ENCODE peak calls at places on chromosomes 11 and 22, in nine cellular contexts. G is activated CD8-positive, alpha-beta T cell treated with anti-CD3 and anti-CD28 coated beads, Interleukin-2, amount 10 ng/mL, durations not matched to agents 7 days and 5 days; T is left ventricle myocardium superior; E is NCI-H2171 treated with DMSO at 0.1 percent for 48 hours; C is progenitor cell of endocrine pancreas; M is hypothalamus; B is activated CD4-positive, alpha-beta T cell treated with anti-CD3 and anti-CD28 coated beads for 1 hour; J is cardiac fibroblast; L is body of pancreas. S is an unnamed sample.
A peak's percentile ranks its signal among the peaks of the same experiment; 100 is the strongest.

GRCh38 chr11:64241175-64241429 is 207 bp downstream of the FKBP2 start:
- DNase-seq in G (no peak), T (no peak), E (no peak), C (no peak), M (peak; percentile 99), B (no peak), J (no peak), L (no peak), S (peak; percentile 99)

GRCh38 chr11:96132437-96132836 is 208.5 kb upstream of the MTMR2 start:
- DNase-seq in G (no peak), T (no peak), E (no peak), C (no peak), M (no peak), B (no peak), J (no peak), L (no peak), S (no peak)

GRCh38 chr22:17836977-17837742 is 62.9 kb upstream of the BID start:
- DNase-seq in G (no peak), T (peak; percentile 52), E (no peak), C (no peak), M (no peak), B (no peak), J (no peak), L (peak; percentile 58), S (peak; percentile 32)

GRCh38 chr11:104944080-104944479 is 24.3 kb downstream of the CASP4 start:
- DNase-seq in G (no peak), T (no peak), E (no peak), C (no peak), M (no peak), B (no peak), J (no peak), L (no peak), S (peak; percentile 29)

GRCh38 chr22:35477911-35478582 is 62.6 kb upstream of the RASD2 start:
- DNase-seq in G (no peak), T (peak; percentile 62), E (peak; percentile 52), C (no peak), M (no peak), B (no peak), J (peak; percentile 77), L (peak; percentile 27), S (no peak)

GRCh38 chr22:43642807-43643206 is 169.3 kb downstream of the EFCAB6 start:
- DNase-seq in G (no peak), T (no peak), E (peak; percentile 50), C (no peak), M (no peak), B (no peak), J (no peak), L (no peak), S (no peak)

GRCh38 chr11:122697636-122698167 is 42.2 kb downstream of the UBASH3B start:
- DNase-seq in G (peak; percentile 67), T (no peak), E (no peak), C (no peak), M (no peak), B (no peak), J (peak; percentile 52), L (no peak), S (peak; percentile 44)

GRCh38 chr22:37486224-37486845 is at the start of gene MFNG:
- DNase-seq in G (peak; percentile 81), T (peak; percentile 80), E (peak; percentile 86), C (peak; percentile 24), M (peak; percentile 26), B (peak; percentile 59), J (peak; percentile 31), L (peak; percentile 75), S (no peak)

GRCh38 chr22:35016909-35017308 is 49.0 kb upstream of the ISX start:
- DNase-seq in G (no peak), T (no peak), E (no peak), C (no peak), M (no peak), B (no peak), J (no peak), L (no peak), S (no peak)

GRCh38 chr11:94020777-94021615 is at the start of gene HEPHL1:
- DNase-seq in G (no peak), T (peak; percentile 24), E (no peak), C (no peak), M (no peak), B (no peak), J (no peak), L (no peak), S (no peak)

GRCh38 chr22:39220450-39220849 is 24.3 kb downstream of the PDGFB start:
- DNase-seq in G (no peak), T (peak; percentile 1), E (no peak), C (no peak), M (no peak), B (no peak), J (no peak), L (no peak), S (no peak)

GRCh38 chr11:66579017-66579606 is 10.7 kb upstream of the CTSF start:
- DNase-seq in G (peak; percentile 75), T (peak; percentile 90), E (no peak), C (peak; percentile 81), M (peak; percentile 81), B (peak; percentile 62), J (peak; percentile 83), L (peak; percentile 84), S (peak; percentile 47)

GRCh38 chr22:45105281-45105700 is 58.4 kb upstream of the NUP50 start:
- DNase-seq in G (no peak), T (no peak), E (peak; percentile 65), C (no peak), M (no peak), B (no peak), J (no peak), L (no peak), S (peak; percentile 80)

GRCh38 chr11:4071828-4072421 is 22.7 kb upstream of the RRM1 start:
- DNase-seq in G (no peak), T (no peak), E (no peak), C (no peak), M (no peak), B (no peak), J (no peak), L (no peak), S (no peak)

GRCh38 chr11:59062602-59063529 is 23.2 kb upstream of the GLYATL1B start:
- DNase-seq in G (no peak), T (no peak), E (no peak), C (no peak), M (no peak), B (no peak), J (no peak), L (no peak), S (no peak)

GRCh38 chr11:2940166-2940929 is 11.1 kb upstream of the PHLDA2 start:
- DNase-seq in G (peak; percentile 69), T (peak; percentile 72), E (no peak), C (no peak), M (no peak), B (no peak), J (peak; percentile 40), L (peak; percentile 48), S (peak; percentile 35)

GRCh38 chr11:721347-721912 is 15.4 kb downstream of the EPS8L2 start:
- DNase-seq in G (no peak), T (no peak), E (no peak), C (no peak), M (no peak), B (no peak), J (no peak), L (no peak), S (no peak)

GRCh38 chr11:46918087-46918751 is at the start of gene LRP4:
- DNase-seq in G (no peak), T (peak; percentile 82), E (no peak), C (peak; percentile 33), M (peak; percentile 39), B (no peak), J (peak; percentile 34), L (peak; percentile 75), S (no peak)

GRCh38 chr11:118923721-118924587 is 1.8 kb downstream of the BCL9L start:
- DNase-seq in G (peak; percentile 49), T (peak; percentile 37), E (no peak), C (no peak), M (no peak), B (no peak), J (no peak), L (peak; percentile 44), S (no peak)

GRCh38 chr11:71125150-71125549 is 127.2 kb downstream of the SHANK2 start:
- DNase-seq in G (no peak), T (no peak), E (no peak), C (no peak), M (no peak), B (no peak), J (no peak), L (no peak), S (no peak)

GRCh38 chr11:460331-461199 is 10.5 kb downstream of the PTDSS2 start:
- DNase-seq in G (no peak), T (peak; percentile 82), E (no peak), C (no peak), M (no peak), B (no peak), J (peak; percentile 89), L (no peak), S (no peak)

GRCh38 chr11:41955635-41956400 is 496.4 kb upstream of the LRRC4C start:
- DNase-seq in G (no peak), T (no peak), E (no peak), C (no peak), M (no peak), B (no peak), J (no peak), L (no peak), S (no peak)

GRCh38 chr11:73810637-73811036 is 23.0 kb downstream of the MRPL48 start:
- DNase-seq in G (no peak), T (no peak), E (no peak), C (no peak), M (no peak), B (no peak), J (no peak), L (no peak), S (no peak)

GRCh38 chr11:60831501-60832079 is 10.3 kb upstream of the CCDC86 start:
- DNase-seq in G (no peak), T (no peak), E (peak; percentile 65), C (no peak), M (no peak), B (no peak), J (peak; percentile 53), L (no peak), S (peak; percentile 24)

GRCh38 chr11:119168471-119169271 is at the start of gene NLRX1:
- DNase-seq in G (peak; percentile 92), T (peak; percentile 88), E (peak; percentile 60), C (peak; percentile 67), M (peak; percentile 76), B (peak; percentile 71), J (peak; percentile 88), L (peak; percentile 87), S (peak; percentile 82)

GRCh38 chr22:22960307-22960706 is 72.7 kb downstream of the IGLL5 start:
- DNase-seq in G (no peak), T (no peak), E (no peak), C (no peak), M (no peak), B (no peak), J (no peak), L (no peak), S (no peak)

GRCh38 chr11:112481893-112482292 is 221.2 kb upstream of the PLET1 start:
- DNase-seq in G (no peak), T (no peak), E (no peak), C (no peak), M (no peak), B (no peak), J (no peak), L (no peak), S (no peak)

GRCh38 chr11:71059662-71060061 is 192.7 kb downstream of the SHANK2 start:
- DNase-seq in G (no peak), T (no peak), E (no peak), C (no peak), M (no peak), B (no peak), J (no peak), L (no peak), S (no peak)

GRCh38 chr11:69526453-69526810 is 45.0 kb downstream of the LINC01488 start:
- DNase-seq in G (no peak), T (no peak), E (no peak), C (no peak), M (no peak), B (no peak), J (no peak), L (no peak), S (no peak)

GRCh38 chr11:10659339-10660216 is 34.0 kb downstream of the IRAG1 start:
- DNase-seq in G (no peak), T (no peak), E (no peak), C (no peak), M (no peak), B (no peak), J (peak; percentile 73), L (no peak), S (peak; percentile 81)

GRCh38 chr11:61071208-61071681 is 31.0 kb upstream of the CD5 start:
- DNase-seq in G (peak; percentile 87), T (no peak), E (no peak), C (no peak), M (no peak), B (peak; percentile 38), J (no peak), L (no peak), S (no peak)

S was measured in fibroblast of gingiva.